ENCODE peak calls at places on chromosomes 2 and 18, in four cellular contexts. P is HepG2, Z is GM12878, H is K562. Q is an unnamed sample.

GRCh38 chr2:57575703-57576268 is 470.8 kb upstream of the VRK2 start:
- DNase-seq in P (no peak), H (no peak), Z (no peak), Q (no peak)

GRCh38 chr2:13682878-13683277 is 949.6 kb upstream of the LRATD1 start:
- DNase-seq in Z (no peak), P (no peak), H (no peak), Q (no peak)

GRCh38 chr2:225781145-225781544 is 381.6 kb downstream of the NYAP2 start:
- DNase-seq in P (no peak), H (no peak), Z (no peak), Q (no peak)

GRCh38 chr18:56999823-57000222 is 147.1 kb upstream of the BOD1L2 start:
- DNase-seq in Z (no peak), P (no peak), H (no peak), Q (no peak)

GRCh38 chr18:13548106-13548819 is 178.1 kb downstream of the FAM210A start:
- DNase-seq in H (no peak), Z (no peak), P (no peak), Q (no peak)

GRCh38 chr18:37156330-37156942 is 327.5 kb downstream of the KIAA1328 start:
- DNase-seq in Z (no peak), P (no peak), H (no peak), Q (no peak)

GRCh38 chr2:227653419-227653818 is 13.2 kb upstream of the SCYGR5 start:
- DNase-seq in H (no peak), P (peak; percentile 84), Z (no peak), Q (no peak)

GRCh38 chr2:172113617-172114016 is 10.9 kb upstream of the DLX2 start:
- DNase-seq in H (peak; percentile 53), Z (no peak), P (peak; percentile 60), Q (no peak)

GRCh38 chr2:134336352-134336751 is 82.5 kb downstream of the MGAT5 start:
- DNase-seq in H (no peak), P (no peak), Z (peak; percentile 53), Q (no peak)

GRCh38 chr18:55875330-55875933 is 287.4 kb upstream of the TCF4 start:
- DNase-seq in P (no peak), H (no peak), Z (no peak), Q (no peak)

GRCh38 chr2:10079931-10080535 is at the start of gene CYS1:
- DNase-seq in Z (no peak), H (peak; percentile 60), P (no peak), Q (peak; percentile 61)

GRCh38 chr2:72938455-72938854 is 21.1 kb downstream of the EMX1 start:
- DNase-seq in Z (no peak), P (no peak), H (no peak), Q (no peak)

GRCh38 chr2:146235158-146235557 is 1609.7 kb upstream of the ACVR2A start:
- DNase-seq in Z (no peak), H (no peak), P (no peak), Q (no peak)

GRCh38 chr18:50644146-50644545 is 84.3 kb downstream of the MAPK4 start:
- DNase-seq in P (no peak), Z (no peak), H (no peak), Q (no peak)

GRCh38 chr2:112089375-112089774 is 34.3 kb downstream of the TMEM87B start:
- DNase-seq in H (no peak), P (no peak), Z (no peak), Q (no peak)

GRCh38 chr18:65091737-65092329 is 659.0 kb upstream of the CDH7 start:
- DNase-seq in P (peak; percentile 14), H (no peak), Z (no peak), Q (no peak)

GRCh38 chr2:28217042-28217740 is 175.5 kb upstream of the FOSL2 start:
- DNase-seq in H (no peak), P (no peak), Z (no peak), Q (no peak)

GRCh38 chr2:100978582-100979051 is 23.5 kb upstream of the RPL31 start:
- DNase-seq in H (no peak), Z (no peak), P (no peak), Q (no peak)

GRCh38 chr18:61127714-61128485 is 205.3 kb upstream of the CDH20 start:
- DNase-seq in P (no peak), H (no peak), Z (no peak), Q (no peak)

GRCh38 chr2:217456016-217456415 is 546.8 kb downstream of the TNS1 start:
- DNase-seq in Z (no peak), H (no peak), P (no peak), Q (no peak)

GRCh38 chr2:201881382-201881720 is 75.0 kb downstream of the CDK15 start:
- DNase-seq in P (no peak), Z (no peak), H (no peak), Q (no peak)

GRCh38 chr2:47235127-47235526 is 80.0 kb upstream of the STPG4 start:
- DNase-seq in Z (no peak), P (no peak), H (peak; percentile 57), Q (no peak)

GRCh38 chr2:104787298-104788065 is 66.4 kb upstream of the POU3F3 start:
- DNase-seq in Z (no peak), P (no peak), H (no peak), Q (no peak)

GRCh38 chr18:23498062-23498582 is 5.2 kb upstream of the RMC1 start:
- DNase-seq in H (no peak), Z (no peak), P (no peak), Q (no peak)

GRCh38 chr2:113390133-113390849 is 47.2 kb upstream of the ZNG1B start:
- DNase-seq in H (peak; percentile 60), Z (peak; percentile 71), P (peak; percentile 79), Q (peak; percentile 46)

GRCh38 chr2:75321558-75321957 is 122.2 kb upstream of the TACR1 start:
- DNase-seq in H (no peak), P (no peak), Z (no peak), Q (no peak)

GRCh38 chr18:59547691-59548182 is 149.5 kb downstream of the CCBE1 start:
- DNase-seq in H (no peak), P (no peak), Z (no peak), Q (peak; percentile 23)

GRCh38 chr2:1625281-1626001 is 118.9 kb downstream of the PXDN start:
- DNase-seq in Z (no peak), P (no peak), H (no peak), Q (peak; percentile 89)

GRCh38 chr2:1631292-1632005 is 112.9 kb downstream of the PXDN start:
- DNase-seq in Z (no peak), H (no peak), P (no peak), Q (no peak)

GRCh38 chr2:1628893-1629292 is 115.4 kb downstream of the PXDN start:
- DNase-seq in H (no peak), P (no peak), Z (no peak), Q (no peak)

GRCh38 chr2:1626271-1626681 is 118.0 kb downstream of the PXDN start:
- DNase-seq in H (no peak), Z (no peak), P (no peak), Q (no peak)

DNA sequence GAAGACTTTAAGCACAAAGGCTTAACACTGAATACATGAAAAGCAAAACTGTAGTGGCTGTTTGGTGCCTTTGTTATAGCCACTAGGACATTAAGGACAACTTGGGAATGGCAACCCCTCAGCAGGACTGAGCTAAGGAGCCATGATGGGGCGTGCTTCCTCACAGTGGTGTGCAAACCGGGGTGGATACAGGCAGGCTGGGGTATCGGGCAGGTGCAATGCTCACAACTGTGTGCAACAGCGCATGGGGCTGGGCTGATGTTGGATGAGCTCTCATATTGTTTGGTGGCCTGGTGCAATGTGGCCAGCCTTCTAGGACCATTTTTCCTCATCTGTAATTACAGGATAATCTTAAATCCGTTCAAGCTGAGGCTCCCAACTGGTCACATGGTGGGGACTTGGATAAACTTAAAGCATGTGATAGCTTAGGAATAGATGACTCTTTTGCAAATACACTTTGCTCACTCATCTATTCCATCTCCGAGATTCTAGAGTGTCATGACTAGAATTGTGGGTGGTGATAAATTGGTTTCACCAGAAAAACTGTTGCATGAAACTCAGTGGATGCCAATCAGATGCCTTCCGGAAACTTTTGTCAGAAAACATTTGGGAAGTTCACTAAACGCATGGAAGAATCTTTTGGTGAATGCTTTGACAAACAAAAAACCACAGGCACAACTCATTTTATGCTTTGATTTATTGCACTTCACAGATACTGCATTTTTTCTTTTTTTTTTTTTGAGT is 116.5 kb downstream of the PXDN start:
- DNase-seq in P (no peak), Z (no peak), H (no peak), Q (no peak)
- TF ChIP-seq NR2C2 in P (no peak), Z (no peak), H (no peak), Q (no peak)

GRCh38 chr2:237498341-237498740 is 11.3 kb downstream of the MLPH start:
- DNase-seq in P (no peak), Z (no peak), H (no peak), Q (no peak)

GRCh38 chr2:237497820-237498128 is 10.7 kb downstream of the MLPH start:
- DNase-seq in P (no peak), H (no peak), Z (no peak), Q (no peak)

GRCh38 chr2:237495521-237496117 is 8.6 kb downstream of the MLPH start:
- DNase-seq in P (no peak), H (no peak), Z (no peak), Q (no peak)

GRCh38 chr2:237496428-237496827 is 9.4 kb downstream of the MLPH start:
- DNase-seq in P (no peak), H (no peak), Z (no peak), Q (no peak)

GRCh38 chr2:237497009-237497819 is 10.2 kb downstream of the MLPH start:
- DNase-seq in P (no peak), Z (no peak), H (no peak), Q (peak; percentile 42)
- TF ChIP-seq NR2C2 in P (no peak), Z (no peak), H (no peak), Q (no peak)

DNA sequence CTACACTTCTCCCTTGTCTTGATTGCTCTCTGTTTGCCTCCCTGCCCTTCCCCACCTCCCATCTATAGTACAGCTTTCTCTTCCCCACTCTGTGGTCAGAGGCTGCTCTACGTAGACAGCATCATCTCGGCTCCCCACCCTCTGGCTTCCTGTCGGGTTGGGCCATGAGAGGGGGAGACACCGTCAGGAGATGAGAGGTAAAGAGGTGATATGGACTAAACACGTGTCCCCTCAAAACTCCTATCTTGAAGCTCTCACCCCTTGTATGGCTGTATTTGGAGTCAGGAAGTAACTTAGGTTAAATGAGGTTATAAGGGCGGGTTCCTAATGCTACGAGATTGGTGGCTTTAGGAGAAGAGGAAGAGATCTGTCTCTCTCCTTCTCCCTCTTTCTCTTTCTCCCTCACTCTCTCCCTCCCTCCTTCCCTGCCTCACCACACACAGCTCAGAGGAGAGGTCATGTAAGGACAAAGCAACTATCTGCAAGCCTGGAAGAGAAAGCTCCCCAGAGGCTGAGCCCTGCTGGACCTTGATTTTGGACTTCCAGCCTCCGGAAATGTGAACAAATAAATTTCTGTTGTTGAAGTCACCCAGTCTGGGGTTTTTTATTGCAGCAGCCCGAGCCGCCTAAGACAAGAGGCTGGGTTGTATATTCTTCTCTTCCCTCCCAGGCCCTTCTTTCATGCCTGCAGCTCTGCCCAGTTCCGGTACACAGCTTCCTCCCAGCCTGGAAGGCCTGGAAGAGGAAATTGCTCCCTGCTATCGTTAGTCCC is 138.1 kb downstream of the AKAIN1 start:
- DNase-seq in P (no peak), Z (peak; percentile 26), H (no peak), Q (no peak)
- TF ChIP-seq NR2C2 in P (no peak), Z (no peak), H (no peak), Q (no peak)

GRCh38 chr18:11581286-11581685 is 28.1 kb upstream of the SLC35G4 start:
- DNase-seq in H (no peak), P (no peak), Z (no peak), Q (no peak)

GRCh38 chr18:11587846-11588245 is 21.6 kb upstream of the SLC35G4 start:
- DNase-seq in P (no peak), Z (no peak), H (no peak), Q (no peak)

GRCh38 chr18:11587432-11587831 is 22.0 kb upstream of the SLC35G4 start:
- DNase-seq in P (no peak), Z (no peak), H (no peak), Q (no peak)

GRCh38 chr18:11579916-11580315 is 29.5 kb upstream of the SLC35G4 start:
- DNase-seq in Z (no peak), H (no peak), P (no peak), Q (no peak)

GRCh38 chr18:11585596-11585995 is 23.8 kb upstream of the SLC35G4 start:
- DNase-seq in P (no peak), H (no peak), Z (no peak), Q (no peak)
- TF ChIP-seq NR2C2 in P (no peak), H (no peak), Z (no peak), Q (no peak)